ENCODE peak calls at places on chromosomes 16 and 17, in six cellular contexts. One of them, this sample, is unnamed.

GRCh38 chr16:56645311-56645710 is 6.4 kb upstream of the MT1B start:
- DNase-seq in mesendoderm: no peak
- DNase-seq in CD8-positive, alpha-beta memory T cell: no peak
- DNase-seq in body of pancreas: no peak
- DNase-seq in A549: no peak
- DNase-seq in right lobe of liver: no peak
- DNase-seq in this sample: no peak

GRCh38 chr16:89037261-89038152 is 56.1 kb upstream of the ACSF3 start:
- DNase-seq in mesendoderm: peak; percentile 59
- DNase-seq in CD8-positive, alpha-beta memory T cell: no peak
- DNase-seq in body of pancreas: no peak
- DNase-seq in A549: peak; percentile 38
- DNase-seq in right lobe of liver: no peak
- DNase-seq in this sample: peak; percentile 81

GRCh38 chr16:31118223-31119155 is 1.0 kb downstream of the KAT8 start:
- DNase-seq in mesendoderm: no peak
- DNase-seq in CD8-positive, alpha-beta memory T cell: no peak
- DNase-seq in body of pancreas: no peak
- DNase-seq in A549: no peak
- DNase-seq in right lobe of liver: no peak
- DNase-seq in this sample: peak; percentile 56

GRCh38 chr16:48613061-48613957 is 3.3 kb upstream of the N4BP1 start:
- DNase-seq in mesendoderm: peak; percentile 61
- DNase-seq in CD8-positive, alpha-beta memory T cell: peak; percentile 82
- DNase-seq in body of pancreas: no peak
- DNase-seq in A549: peak; percentile 58
- DNase-seq in right lobe of liver: no peak
- DNase-seq in this sample: peak; percentile 74

GRCh38 chr17:4573682-4574081 is 10.6 kb upstream of the SMTNL2 start:
- DNase-seq in mesendoderm: no peak
- DNase-seq in CD8-positive, alpha-beta memory T cell: no peak
- DNase-seq in body of pancreas: no peak
- DNase-seq in A549: peak; percentile 53
- DNase-seq in right lobe of liver: peak; percentile 66
- DNase-seq in this sample: no peak

GRCh38 chr17:29645516-29646051 is 22.9 kb upstream of the CORO6 start:
- DNase-seq in mesendoderm: no peak
- DNase-seq in CD8-positive, alpha-beta memory T cell: no peak
- DNase-seq in body of pancreas: no peak
- DNase-seq in A549: no peak
- DNase-seq in right lobe of liver: no peak
- DNase-seq in this sample: peak; percentile 33

GRCh38 chr16:8590811-8591210 is 500 bp upstream of the TMEM114 start:
- DNase-seq in mesendoderm: no peak
- DNase-seq in CD8-positive, alpha-beta memory T cell: no peak
- DNase-seq in body of pancreas: no peak
- DNase-seq in A549: no peak
- DNase-seq in right lobe of liver: no peak
- DNase-seq in this sample: no peak

GRCh38 chr16:56950881-56951771 is 10.6 kb upstream of the CETP start:
- DNase-seq in mesendoderm: peak; percentile 79
- DNase-seq in CD8-positive, alpha-beta memory T cell: peak; percentile 37
- DNase-seq in body of pancreas: peak; percentile 72
- DNase-seq in A549: peak; percentile 65
- DNase-seq in right lobe of liver: peak; percentile 61
- DNase-seq in this sample: peak; percentile 67

GRCh38 chr16:23699100-23699499 is 13.9 kb downstream of the ERN2 start:
- DNase-seq in mesendoderm: no peak
- DNase-seq in CD8-positive, alpha-beta memory T cell: no peak
- DNase-seq in body of pancreas: no peak
- DNase-seq in A549: peak; percentile 24
- DNase-seq in right lobe of liver: no peak
- DNase-seq in this sample: no peak

GRCh38 chr17:39277110-39277509 is 51.4 kb upstream of the STAC2 start:
- DNase-seq in mesendoderm: no peak
- DNase-seq in CD8-positive, alpha-beta memory T cell: no peak
- DNase-seq in body of pancreas: no peak
- DNase-seq in A549: no peak
- DNase-seq in right lobe of liver: no peak
- DNase-seq in this sample: no peak

GRCh38 chr17:7016886-7017826 is 4.7 kb downstream of the RNASEK start:
- DNase-seq in mesendoderm: no peak
- DNase-seq in CD8-positive, alpha-beta memory T cell: no peak
- DNase-seq in body of pancreas: no peak
- DNase-seq in A549: no peak
- DNase-seq in right lobe of liver: no peak
- DNase-seq in this sample: no peak

GRCh38 chr16:22673463-22673862 is 140.5 kb upstream of the HS3ST2 start:
- DNase-seq in mesendoderm: no peak
- DNase-seq in CD8-positive, alpha-beta memory T cell: no peak
- DNase-seq in body of pancreas: no peak
- DNase-seq in A549: no peak
- DNase-seq in right lobe of liver: no peak
- DNase-seq in this sample: no peak

GRCh38 chr16:87791295-87792204 is 25.8 kb upstream of the KLHDC4 start:
- DNase-seq in mesendoderm: no peak
- DNase-seq in CD8-positive, alpha-beta memory T cell: no peak
- DNase-seq in body of pancreas: no peak
- DNase-seq in A549: no peak
- DNase-seq in right lobe of liver: peak; percentile 35
- DNase-seq in this sample: no peak

GRCh38 chr17:35046740-35047283 is 16.7 kb downstream of the RFFL start:
- DNase-seq in mesendoderm: no peak
- DNase-seq in CD8-positive, alpha-beta memory T cell: peak; percentile 67
- DNase-seq in body of pancreas: no peak
- DNase-seq in A549: no peak
- DNase-seq in right lobe of liver: no peak
- DNase-seq in this sample: no peak

GRCh38 chr17:59963738-59964454 is 644 bp downstream of the RNFT1 start:
- DNase-seq in mesendoderm: peak; percentile 16
- DNase-seq in CD8-positive, alpha-beta memory T cell: no peak
- DNase-seq in body of pancreas: peak; percentile 43
- DNase-seq in A549: no peak
- DNase-seq in right lobe of liver: peak; percentile 48
- DNase-seq in this sample: peak; percentile 66

GRCh38 chr17:57045868-57046671 is 39.0 kb upstream of the AKAP1 start:
- DNase-seq in mesendoderm: no peak
- DNase-seq in CD8-positive, alpha-beta memory T cell: peak; percentile 5
- DNase-seq in body of pancreas: no peak
- DNase-seq in A549: no peak
- DNase-seq in right lobe of liver: peak; percentile 66
- DNase-seq in this sample: no peak

GRCh38 chr16:56409195-56409594 is 16.1 kb downstream of the AMFR start:
- DNase-seq in mesendoderm: no peak
- DNase-seq in CD8-positive, alpha-beta memory T cell: no peak
- DNase-seq in body of pancreas: no peak
- DNase-seq in A549: peak; percentile 65
- DNase-seq in right lobe of liver: peak; percentile 42
- DNase-seq in this sample: no peak

GRCh38 chr17:49887744-49888360 is 40.0 kb upstream of the TAC4 start:
- DNase-seq in mesendoderm: no peak
- DNase-seq in CD8-positive, alpha-beta memory T cell: no peak
- DNase-seq in body of pancreas: peak; percentile 23
- DNase-seq in A549: no peak
- DNase-seq in right lobe of liver: no peak
- DNase-seq in this sample: no peak
- H3K4me3 ChIP-seq in mesendoderm: no peak overlapping the region
- H3K4me3 ChIP-seq in CD8-positive, alpha-beta memory T cell: no peak overlapping the region
- H3K4me3 ChIP-seq in body of pancreas: no peak overlapping the region
- H3K4me3 ChIP-seq in A549: no peak overlapping the region
- H3K4me3 ChIP-seq in right lobe of liver: no peak overlapping the region
- H3K4me3 ChIP-seq in this sample: no peak overlapping the region

GRCh38 chr16:67245189-67245585 is 2.1 kb downstream of the FHOD1 start:
- DNase-seq in mesendoderm: no peak
- DNase-seq in CD8-positive, alpha-beta memory T cell: no peak
- DNase-seq in body of pancreas: no peak
- DNase-seq in A549: no peak
- DNase-seq in right lobe of liver: peak; percentile 13
- DNase-seq in this sample: no peak

GRCh38 chr16:67245674-67246080 is 1.6 kb downstream of the FHOD1 start:
- DNase-seq in mesendoderm: no peak
- DNase-seq in CD8-positive, alpha-beta memory T cell: no peak
- DNase-seq in body of pancreas: no peak
- DNase-seq in A549: no peak
- DNase-seq in right lobe of liver: no peak
- DNase-seq in this sample: no peak

GRCh38 chr16:67243481-67243880 is 3.8 kb downstream of the FHOD1 start:
- DNase-seq in mesendoderm: no peak
- DNase-seq in CD8-positive, alpha-beta memory T cell: no peak
- DNase-seq in body of pancreas: no peak
- DNase-seq in A549: no peak
- DNase-seq in right lobe of liver: no peak
- DNase-seq in this sample: no peak

GRCh38 chr16:67246081-67246944 is 968 bp downstream of the FHOD1 start:
- DNase-seq in mesendoderm: peak; percentile 94
- DNase-seq in CD8-positive, alpha-beta memory T cell: peak; percentile 24
- DNase-seq in body of pancreas: peak; percentile 93
- DNase-seq in A549: peak; percentile 79
- DNase-seq in right lobe of liver: peak; percentile 77
- DNase-seq in this sample: peak; percentile 91

GRCh38 chr16:67244387-67245188 is 2.7 kb downstream of the FHOD1 start:
- DNase-seq in mesendoderm: peak; percentile 77
- DNase-seq in CD8-positive, alpha-beta memory T cell: peak; percentile 67
- DNase-seq in body of pancreas: no peak
- DNase-seq in A549: peak; percentile 82
- DNase-seq in right lobe of liver: peak; percentile 76
- DNase-seq in this sample: peak; percentile 55
- H3K4me3 ChIP-seq in mesendoderm: no peak overlapping the region
- H3K4me3 ChIP-seq in CD8-positive, alpha-beta memory T cell: peak overlapping the region; percentile 1
- H3K4me3 ChIP-seq in body of pancreas: no peak overlapping the region
- H3K4me3 ChIP-seq in A549: peak overlapping the region; percentile 74
- H3K4me3 ChIP-seq in right lobe of liver: no peak overlapping the region
- H3K4me3 ChIP-seq in this sample: no peak overlapping the region

DNA sequence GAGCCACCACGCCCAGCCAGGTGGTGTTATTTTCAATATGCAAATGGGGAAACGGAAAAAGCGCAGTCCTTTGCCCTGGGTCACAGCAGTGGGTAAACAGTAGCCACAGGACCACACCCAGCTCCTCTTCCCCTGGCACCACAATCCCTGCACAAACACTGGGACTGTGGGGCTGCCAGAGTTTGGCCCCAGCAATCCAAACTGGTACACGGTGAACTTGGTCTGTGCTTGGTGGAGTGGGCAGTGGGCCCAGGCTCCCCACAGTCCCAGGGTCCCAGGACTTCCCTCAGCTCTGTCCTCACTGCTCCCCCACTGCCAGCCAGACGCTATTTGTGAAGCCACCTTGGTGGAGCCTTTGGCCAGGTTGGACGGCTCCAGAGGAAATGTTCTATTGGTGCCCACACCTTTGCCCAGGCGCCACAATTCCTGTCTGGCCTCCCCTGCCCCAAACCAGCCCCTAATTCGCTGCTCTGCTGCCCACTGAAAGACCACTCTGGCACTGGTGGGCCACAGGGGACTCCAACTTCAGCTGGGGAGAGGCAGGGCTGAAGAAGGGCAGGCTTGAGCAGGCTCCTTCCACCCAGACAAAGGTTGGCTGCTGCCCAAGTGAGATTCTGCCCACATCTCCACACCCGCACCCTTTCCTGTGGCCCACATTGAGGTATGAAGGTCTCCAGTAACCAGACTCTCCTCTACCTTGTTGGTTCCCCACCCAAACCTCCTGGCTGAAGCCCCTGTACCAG is 2.1 kb downstream of the CHAD start:
- DNase-seq in mesendoderm: no peak
- DNase-seq in CD8-positive, alpha-beta memory T cell: no peak
- DNase-seq in body of pancreas: no peak
- DNase-seq in A549: no peak
- DNase-seq in right lobe of liver: peak; percentile 70
- DNase-seq in this sample: no peak
- H3K4me3 ChIP-seq in mesendoderm: no peak overlapping the region
- H3K4me3 ChIP-seq in CD8-positive, alpha-beta memory T cell: no peak overlapping the region
- H3K4me3 ChIP-seq in body of pancreas: no peak overlapping the region
- H3K4me3 ChIP-seq in A549: no peak overlapping the region
- H3K4me3 ChIP-seq in right lobe of liver: no peak overlapping the region
- H3K4me3 ChIP-seq in this sample: no peak overlapping the region

GRCh38 chr16:72051818-72052217 is 2.5 kb upstream of the HP start:
- DNase-seq in mesendoderm: no peak
- DNase-seq in CD8-positive, alpha-beta memory T cell: no peak
- DNase-seq in body of pancreas: no peak
- DNase-seq in A549: no peak
- DNase-seq in right lobe of liver: no peak
- DNase-seq in this sample: no peak

GRCh38 chr16:72061564-72061963 is 1.5 kb upstream of the HPR start:
- DNase-seq in mesendoderm: no peak
- DNase-seq in CD8-positive, alpha-beta memory T cell: no peak
- DNase-seq in body of pancreas: no peak
- DNase-seq in A549: no peak
- DNase-seq in right lobe of liver: no peak
- DNase-seq in this sample: no peak

GRCh38 chr16:72050769-72051464 is 3.4 kb upstream of the HP start:
- DNase-seq in mesendoderm: no peak
- DNase-seq in CD8-positive, alpha-beta memory T cell: no peak
- DNase-seq in body of pancreas: no peak
- DNase-seq in A549: no peak
- DNase-seq in right lobe of liver: peak; percentile 42
- DNase-seq in this sample: no peak

GRCh38 chr16:72060405-72060804 is 2.6 kb upstream of the HPR start:
- DNase-seq in mesendoderm: no peak
- DNase-seq in CD8-positive, alpha-beta memory T cell: no peak
- DNase-seq in body of pancreas: no peak
- DNase-seq in A549: no peak
- DNase-seq in right lobe of liver: peak; percentile 43
- DNase-seq in this sample: no peak

GRCh38 chr16:72055911-72056310 is 1.6 kb downstream of the HP start:
- DNase-seq in mesendoderm: no peak
- DNase-seq in CD8-positive, alpha-beta memory T cell: no peak
- DNase-seq in body of pancreas: no peak
- DNase-seq in A549: no peak
- DNase-seq in right lobe of liver: no peak
- DNase-seq in this sample: no peak
- H3K4me3 ChIP-seq in mesendoderm: no peak overlapping the region
- H3K4me3 ChIP-seq in CD8-positive, alpha-beta memory T cell: no peak overlapping the region
- H3K4me3 ChIP-seq in body of pancreas: no peak overlapping the region
- H3K4me3 ChIP-seq in A549: no peak overlapping the region
- H3K4me3 ChIP-seq in right lobe of liver: peak overlapping the region; percentile 63
- H3K4me3 ChIP-seq in this sample: no peak overlapping the region

GRCh38 chr16:53087101-53087500 is 32.3 kb downstream of the CHD9 start:
- DNase-seq in mesendoderm: peak; percentile 84
- DNase-seq in CD8-positive, alpha-beta memory T cell: no peak
- DNase-seq in body of pancreas: no peak
- DNase-seq in A549: no peak
- DNase-seq in right lobe of liver: no peak
- DNase-seq in this sample: no peak

GRCh38 chr16:53091508-53092211 is 36.9 kb downstream of the CHD9 start:
- DNase-seq in mesendoderm: peak; percentile 94
- DNase-seq in CD8-positive, alpha-beta memory T cell: no peak
- DNase-seq in body of pancreas: peak; percentile 19
- DNase-seq in A549: no peak
- DNase-seq in right lobe of liver: no peak
- DNase-seq in this sample: peak; percentile 43

GRCh38 chr16:53090591-53091507 is 36.1 kb downstream of the CHD9 start:
- DNase-seq in mesendoderm: peak; percentile 74
- DNase-seq in CD8-positive, alpha-beta memory T cell: no peak
- DNase-seq in body of pancreas: peak; percentile 51
- DNase-seq in A549: no peak
- DNase-seq in right lobe of liver: peak; percentile 83
- DNase-seq in this sample: peak; percentile 73

GRCh38 chr16:53090271-53090590 is 35.4 kb downstream of the CHD9 start:
- DNase-seq in mesendoderm: no peak
- DNase-seq in CD8-positive, alpha-beta memory T cell: no peak
- DNase-seq in body of pancreas: no peak
- DNase-seq in A549: no peak
- DNase-seq in right lobe of liver: no peak
- DNase-seq in this sample: no peak

GRCh38 chr16:53089434-53090270 is 34.9 kb downstream of the CHD9 start:
- DNase-seq in mesendoderm: peak; percentile 71
- DNase-seq in CD8-positive, alpha-beta memory T cell: no peak
- DNase-seq in body of pancreas: no peak
- DNase-seq in A549: no peak
- DNase-seq in right lobe of liver: no peak
- DNase-seq in this sample: peak; percentile 32
- H3K4me3 ChIP-seq in mesendoderm: no peak overlapping the region
- H3K4me3 ChIP-seq in CD8-positive, alpha-beta memory T cell: no peak overlapping the region
- H3K4me3 ChIP-seq in body of pancreas: no peak overlapping the region
- H3K4me3 ChIP-seq in A549: no peak overlapping the region
- H3K4me3 ChIP-seq in right lobe of liver: no peak overlapping the region
- H3K4me3 ChIP-seq in this sample: no peak overlapping the region

This sample was measured in hepatocyte.